ENCODE peak calls at places on chromosomes 5 and 9, in four cellular contexts. W is GM12865, O is astrocyte of the spinal cord, C is body of pancreas. M is an unnamed sample.

GRCh38 chr5:140166911-140167310 is 8.1 kb upstream of the CYSTM1 start:
- DNase-seq in W (no peak), O (no peak), C (no peak), M (no peak)

GRCh38 chr9:89524888-89525385 is 27.0 kb upstream of the SEMA4D start:
- DNase-seq in W (no peak), O (no peak), C (no peak), M (no peak)

GRCh38 chr5:135651156-135651555 is 72.4 kb upstream of the CXCL14 start:
- DNase-seq in W (no peak), O (no peak), C (no peak), M (no peak)

GRCh38 chr9:8366161-8366926 is 566.8 kb upstream of the DMAC1 start:
- DNase-seq in W (no peak), O (peak), C (no peak), M (no peak)

GRCh38 chr5:173451031-173451430 is 122.8 kb upstream of the STC2 start:
- DNase-seq in W (peak), O (no peak), C (no peak), M (no peak)

GRCh38 chr5:35313296-35313695 is 83.0 kb upstream of the PRLR start:
- DNase-seq in W (no peak), O (peak), C (no peak), M (no peak)

GRCh38 chr5:179734536-179735164 is 2.0 kb downstream of the MAML1 start:
- DNase-seq in W (no peak), O (no peak), C (no peak), M (no peak)

GRCh38 chr5:174844971-174845370 is 120.6 kb downstream of the MSX2 start:
- DNase-seq in W (no peak), O (no peak), C (no peak), M (no peak)

GRCh38 chr9:115883467-115884329 is 269.9 kb upstream of the PAPPA start:
- DNase-seq in W (peak), O (peak), C (peak), M (no peak)

GRCh38 chr5:175576591-175576990 is 81.3 kb upstream of the HRH2 start:
- DNase-seq in W (no peak), O (no peak), C (no peak), M (no peak)

GRCh38 chr5:15501057-15501791 is 1.2 kb downstream of the FBXL7 start:
- DNase-seq in W (peak), O (peak), C (no peak), M (no peak)

GRCh38 chr9:36993933-36994764 is 39.9 kb downstream of the PAX5 start:
- DNase-seq in W (peak), O (no peak), C (no peak), M (peak)

GRCh38 chr9:16869961-16870605 is 387 bp downstream of the BNC2 start:
- DNase-seq in W (no peak), O (peak), C (no peak), M (peak)

GRCh38 chr5:37807902-37808301 is 31.9 kb downstream of the GDNF start:
- DNase-seq in W (no peak), O (no peak), C (no peak), M (no peak)

GRCh38 chr9:122085260-122085659 is 7.8 kb downstream of the TTLL11 start:
- DNase-seq in W (no peak), O (no peak), C (no peak), M (no peak)

GRCh38 chr9:114156658-114157421 is 1.5 kb downstream of the COL27A1 start:
- DNase-seq in W (no peak), O (peak), C (peak), M (no peak)

GRCh38 chr9:134373269-134373668 is 47.0 kb downstream of the RXRA start:
- DNase-seq in W (peak), O (no peak), C (no peak), M (no peak)

GRCh38 chr5:94248175-94248875 is 370.1 kb downstream of the KIAA0825 start:
- DNase-seq in W (no peak), O (no peak), C (no peak), M (no peak)

GRCh38 chr9:121781143-121781542 is 129.7 kb downstream of the DAB2IP start:
- DNase-seq in W (no peak), O (no peak), C (no peak), M (no peak)

GRCh38 chr5:156800982-156801381 is 49.1 kb upstream of the PPP1R2B start:
- DNase-seq in W (no peak), O (no peak), C (no peak), M (no peak)

GRCh38 chr9:116333254-116333653 is 179.7 kb downstream of the PAPPA start:
- DNase-seq in W (no peak), O (no peak), C (no peak), M (no peak)

GRCh38 chr9:91395553-91396470 is 27.8 kb downstream of the NFIL3 start:
- DNase-seq in W (peak), O (peak), C (no peak), M (peak)

GRCh38 chr9:70609542-70610286 is 195.3 kb upstream of the KLF9 start:
- DNase-seq in W (no peak), O (peak), C (peak), M (no peak)

GRCh38 chr9:89731262-89731980 is 126.6 kb downstream of the GADD45G start:
- DNase-seq in W (no peak), O (no peak), C (no peak), M (no peak)

GRCh38 chr9:5459289-5459829 is 9.0 kb downstream of the CD274 start:
- DNase-seq in W (peak), O (no peak), C (no peak), M (no peak)

GRCh38 chr5:124963236-124963929 is 216.9 kb upstream of the ZNF608 start:
- DNase-seq in W (no peak), O (peak), C (no peak), M (no peak)

GRCh38 chr9:347667-348292 is 133.1 kb downstream of the DOCK8 start:
- DNase-seq in W (no peak), O (peak), C (no peak), M (no peak)

GRCh38 chr9:115850548-115851304 is 302.9 kb upstream of the PAPPA start:
- DNase-seq in W (no peak), O (peak), C (no peak), M (no peak)

GRCh38 chr9:27539479-27540441 is 10.1 kb upstream of the MOB3B start:
- DNase-seq in W (peak), O (peak), C (peak), M (no peak)

GRCh38 chr9:41229408-41230401 is 40.6 kb upstream of the ZNG1F start:
- DNase-seq in W (peak), O (peak), C (no peak), M (peak)

GRCh38 chr9:135309763-135310125 is 169.8 kb upstream of the PPP1R26 start:
- DNase-seq in W (no peak), O (no peak), C (no peak), M (no peak)

GRCh38 chr9:14532716-14533115 is 160.5 kb downstream of the ZDHHC21 start:
- DNase-seq in W (no peak), O (no peak), C (no peak), M (no peak)

GRCh38 chr5:79990205-79990597 is 861 bp downstream of the MTX3 start:
- DNase-seq in W (peak), O (no peak), C (no peak), M (peak)

GRCh38 chr5:149376104-149376503 is 3.0 kb downstream of the IL17B start:
- DNase-seq in W (no peak), O (no peak), C (no peak), M (no peak)

GRCh38 chr5:149379807-149380374 is 799 bp upstream of the IL17B start:
- DNase-seq in W (no peak), O (no peak), C (no peak), M (no peak)

GRCh38 chr5:149376711-149377447 is 2.2 kb downstream of the IL17B start:
- DNase-seq in W (no peak), O (no peak), C (no peak), M (no peak)

GRCh38 chr5:149379177-149379761 is at the start of gene IL17B:
- DNase-seq in W (no peak), O (no peak), C (no peak), M (no peak)

DNA sequence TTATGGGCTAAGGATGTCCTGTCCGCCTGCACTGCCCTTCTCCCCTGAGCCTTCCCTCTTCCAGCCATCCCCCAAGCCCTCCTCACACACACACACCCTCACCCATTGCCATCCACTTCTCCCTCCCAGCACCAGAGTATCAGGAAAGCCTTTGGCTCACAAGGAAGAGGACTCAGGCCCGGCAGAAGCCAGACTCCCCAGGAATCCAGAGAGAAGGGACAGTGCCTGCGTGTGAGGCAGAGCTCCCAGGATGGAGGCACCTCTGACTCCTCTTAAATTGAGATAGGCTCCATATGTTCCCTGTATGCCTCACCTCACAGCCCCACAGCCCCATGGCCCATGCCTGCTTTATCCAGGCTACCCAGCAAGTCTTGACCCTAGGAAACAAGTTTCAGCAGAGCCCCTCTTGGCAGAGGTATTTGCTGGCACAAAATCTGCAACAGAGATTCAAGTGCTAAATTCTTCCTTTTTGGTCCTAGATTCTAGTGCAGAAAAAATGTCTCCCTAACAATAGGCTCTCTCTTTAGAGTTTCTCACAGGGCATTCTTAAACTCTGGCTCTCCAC is 769 bp downstream of the IL17B start:
- DNase-seq in W (no peak), O (no peak), C (no peak), M (no peak)
- H3K4me3 ChIP-seq in W (no peak), O (no peak), C (no peak), M (no peak)

GRCh38 chr5:113122053-113122452 is 145.5 kb downstream of the DCP2 start:
- DNase-seq in W (no peak), O (peak), C (no peak), M (no peak)
- TF ChIP-seq CTCF in W (no peak), O (no peak), C (no peak), M (no peak)

DNA sequence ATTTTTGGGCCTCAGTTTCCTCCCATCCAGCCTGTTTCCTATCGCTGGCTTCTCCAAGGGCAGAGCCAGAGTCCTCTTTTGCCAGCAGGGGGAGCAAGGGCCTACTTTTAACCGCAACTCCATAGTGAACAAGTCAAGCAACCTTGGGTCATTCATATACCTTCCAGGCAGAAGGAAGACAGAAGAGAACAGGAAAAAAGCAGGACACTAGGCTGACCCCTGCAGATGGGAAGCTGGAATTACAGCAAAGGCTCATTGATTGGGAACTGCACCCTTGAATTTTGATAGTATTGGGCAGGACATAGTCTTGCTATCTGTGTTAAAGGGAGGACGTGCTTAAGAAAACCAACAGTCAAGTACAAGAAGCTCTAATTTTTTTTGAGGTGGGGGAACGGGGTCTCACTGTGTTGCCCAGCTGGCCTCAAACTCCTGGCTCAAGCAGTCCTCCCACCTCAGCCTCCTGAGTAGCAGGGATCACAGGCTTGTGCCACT is 30.1 kb downstream of the QRFP start:
- DNase-seq in W (peak), O (peak), C (peak), M (no peak)
- H3K4me3 ChIP-seq in W (no peak), O (peak), C (no peak), M (no peak)

GRCh38 chr9:133238851-133239532 is 29.9 kb upstream of the OBP2B start:
- DNase-seq in W (peak), O (peak), C (peak), M (peak)
- TF ChIP-seq CTCF in W (peak), O (peak), C (peak), M (peak)

DNA sequence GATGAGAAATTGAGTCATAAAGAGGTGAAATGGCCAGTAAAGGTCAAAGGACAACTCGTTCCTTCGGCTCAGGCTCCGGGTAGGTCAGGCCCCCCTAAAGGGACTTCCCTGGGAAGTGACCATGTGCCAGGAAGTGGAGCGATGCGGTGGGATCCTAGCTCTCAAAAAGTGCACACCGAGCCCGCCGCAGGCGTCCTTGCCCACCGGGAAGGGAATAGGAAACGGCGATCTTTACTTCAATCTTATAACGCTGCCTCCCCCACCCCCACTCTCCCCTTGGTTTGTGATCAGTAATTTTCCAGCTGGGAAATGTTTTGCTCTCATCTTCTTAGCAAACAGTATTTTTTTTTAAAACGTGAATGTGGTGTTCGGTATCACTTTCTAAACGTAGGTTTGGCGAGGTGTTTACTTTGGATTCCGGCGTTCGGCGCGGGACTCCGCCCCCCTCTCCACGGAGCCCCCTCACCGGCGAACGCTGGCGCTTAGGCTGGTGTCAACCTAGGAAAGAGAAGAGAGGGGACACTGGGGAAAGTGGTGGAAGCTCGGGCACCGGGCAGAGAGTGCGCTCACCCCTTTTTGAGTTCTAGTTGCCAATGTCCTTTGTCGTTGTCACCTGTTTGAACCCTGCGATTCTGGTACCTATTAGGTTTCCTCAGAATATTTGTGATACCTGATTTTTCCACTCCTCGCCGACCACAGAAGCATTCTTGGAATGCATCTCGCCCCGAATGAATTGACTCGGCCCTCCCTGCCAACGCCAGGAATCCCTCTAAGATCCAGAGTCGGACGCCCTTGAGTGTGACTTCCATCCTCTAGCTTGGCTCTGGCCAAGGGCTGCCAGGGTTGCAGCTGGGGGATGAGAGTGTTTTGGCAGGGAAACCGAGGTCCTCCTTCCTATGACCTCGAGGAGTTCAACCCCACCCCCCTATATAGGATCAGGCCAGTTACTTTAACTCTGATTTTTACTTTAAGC is 1.8 kb upstream of the KLF4 start:
- DNase-seq in W (no peak), O (no peak), C (peak), M (peak)
- H3K4me3 ChIP-seq in W (no peak), O (peak), C (no peak), M (no peak)

GRCh38 chr9:136345281-136346156 is 18.0 kb downstream of the DNLZ start:
- DNase-seq in W (no peak), O (peak), C (peak), M (no peak)
- TF ChIP-seq CTCF in W (no peak), O (peak), C (peak), M (no peak)

GRCh38 chr5:77461287-77461686 is 30.8 kb downstream of the WDR41 start:
- DNase-seq in W (no peak), O (no peak), C (no peak), M (no peak)

DNA sequence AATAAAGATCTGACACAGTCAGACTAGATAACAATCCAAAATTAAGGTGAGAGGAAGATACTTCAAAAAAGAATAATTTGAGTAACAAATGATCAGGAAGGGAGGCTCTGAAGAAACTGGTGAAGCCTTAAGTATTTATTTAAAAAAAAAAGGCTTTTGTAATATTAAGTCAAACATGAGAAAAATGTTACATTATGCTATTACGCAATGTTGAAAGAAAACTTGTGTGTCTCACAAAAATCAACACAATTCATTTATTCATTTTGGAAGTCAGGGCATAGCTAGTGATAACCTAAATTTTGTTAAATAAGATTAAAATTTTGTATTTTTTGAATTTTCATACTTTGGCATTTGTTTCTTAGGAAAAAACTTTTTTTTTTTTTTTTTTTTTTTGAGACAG is 28.2 kb downstream of the WDR41 start:
- DNase-seq in W (no peak), O (no peak), C (no peak), M (no peak)
- H3K4me3 ChIP-seq in W (no peak), O (no peak), C (no peak), M (no peak)

GRCh38 chr9:127393680-127394079 is 3.3 kb upstream of the SLC2A8 start:
- DNase-seq in W (no peak), O (peak), C (no peak), M (no peak)
- TF ChIP-seq CTCF in W (no peak), O (peak), C (no peak), M (no peak)

GRCh38 chr9:99255651-99256050 is 33.6 kb downstream of the SEC61B start:
- DNase-seq in W (no peak), O (no peak), C (no peak), M (no peak)

GRCh38 chr9:99251157-99251556 is 29.1 kb downstream of the SEC61B start:
- DNase-seq in W (no peak), O (no peak), C (no peak), M (no peak)

GRCh38 chr9:99257723-99258364 is 35.8 kb downstream of the SEC61B start:
- DNase-seq in W (no peak), O (no peak), C (no peak), M (no peak)

GRCh38 chr9:99253134-99253533 is 31.1 kb downstream of the SEC61B start:
- DNase-seq in W (peak), O (no peak), C (no peak), M (peak)

GRCh38 chr9:99253772-99254431 is 31.8 kb downstream of the SEC61B start:
- DNase-seq in W (peak), O (no peak), C (no peak), M (peak)
- H3K4me3 ChIP-seq in W (peak), O (no peak), C (no peak), M (peak)

M was measured in GM06990.